ENCODE peak calls at places on chromosomes 4 and X, in nine cellular contexts. I is nephron progenitor cell; B is NCI-H1105; K is glutamatergic neuron; R is NCI-H2081; A is substantia nigra; W is heart right ventricle; N is NCI-H748 treated with DMSO at 0.1 percent for 48 hours; U is activated T-cell treated with anti-CD3 and anti-CD28 coated beads, Interleukin-2, amount 50 U/mL, for 48 hours. F is an unnamed sample.

GRCh38 chrX:136168929-136169735 is 21.8 kb downstream of the FHL1 start:
- DNase-seq in R (peak; percentile 49), I (peak; percentile 41), W (peak; percentile 28), N (peak; percentile 69), A (no peak), K (peak; percentile 34), B (peak; percentile 44), U (no peak), F (peak; percentile 51)

GRCh38 chr4:101753702-101754101 is 36.8 kb upstream of the BANK1 start:
- DNase-seq in I (no peak), U (no peak), A (no peak), R (no peak), B (no peak), W (no peak), N (no peak), K (no peak), F (no peak)

GRCh38 chrX:134761788-134762187 is 103.5 kb upstream of the PLAC1 start:
- DNase-seq in K (no peak), R (no peak), U (no peak), N (no peak), I (no peak), W (no peak), A (no peak), B (no peak), F (no peak)

GRCh38 chr4:113509851-113510250 is 251.7 kb downstream of the CAMK2D start:
- DNase-seq in B (no peak), I (no peak), K (no peak), N (no peak), W (no peak), R (no peak), A (no peak), U (no peak), F (no peak)

GRCh38 chr4:103478729-103479128 is 241.1 kb downstream of the TACR3 start:
- DNase-seq in N (no peak), U (no peak), K (no peak), A (no peak), I (no peak), B (no peak), R (no peak), W (no peak), F (no peak)

GRCh38 chr4:42350611-42351182 is 46.6 kb upstream of the SHISA3 start:
- DNase-seq in N (no peak), U (no peak), B (no peak), I (no peak), A (no peak), W (no peak), R (no peak), K (no peak), F (no peak)

GRCh38 chr4:109412805-109413204 is 20.8 kb upstream of the SEC24B start:
- DNase-seq in R (no peak), A (no peak), N (no peak), I (no peak), W (no peak), U (no peak), B (no peak), K (no peak), F (no peak)

GRCh38 chrX:30489323-30489722 is 88.2 kb downstream of the TASL start:
- DNase-seq in W (no peak), R (no peak), N (no peak), U (no peak), K (no peak), A (no peak), I (no peak), B (no peak), F (no peak)

GRCh38 chr4:186755550-186756519 is 32.2 kb upstream of the FAT1 start:
- DNase-seq in I (no peak), B (no peak), A (no peak), R (no peak), K (no peak), W (no peak), N (no peak), U (no peak), F (no peak)

GRCh38 chr4:145298885-145299284 is 118.5 kb upstream of the OTUD4 start:
- DNase-seq in R (no peak), U (no peak), W (no peak), I (no peak), N (no peak), A (no peak), B (no peak), K (no peak), F (no peak)

GRCh38 chrX:69396916-69397315 is 107.2 kb upstream of the NALF2 start:
- DNase-seq in W (no peak), I (no peak), U (no peak), B (no peak), N (no peak), K (no peak), A (no peak), R (no peak), F (no peak)

GRCh38 chr4:86596802-86597201 is 2.7 kb downstream of the PTPN13 start:
- DNase-seq in W (no peak), A (no peak), U (no peak), I (no peak), R (no peak), K (no peak), N (no peak), B (no peak), F (no peak)

GRCh38 chr4:159735281-159736207 is 632.7 kb downstream of the RAPGEF2 start:
- DNase-seq in K (no peak), I (no peak), R (no peak), U (no peak), B (no peak), A (no peak), N (no peak), W (no peak), F (no peak)

GRCh38 chr4:100286601-100287000 is 96.3 kb upstream of the DDIT4L start:
- DNase-seq in R (no peak), N (peak; percentile 45), A (no peak), W (no peak), U (no peak), I (peak; percentile 35), B (no peak), K (peak; percentile 37), F (no peak)

GRCh38 chrX:1388651-1389050 is 3.3 kb downstream of the SLC25A6 start:
- DNase-seq in A (no peak), B (no peak), U (peak; percentile 20), K (no peak), W (no peak), R (no peak), N (no peak), I (no peak), F (peak; percentile 27)

GRCh38 chrX:107894038-107894437 is 68.4 kb downstream of the MID2 start:
- DNase-seq in I (peak; percentile 16), N (peak; percentile 51), A (no peak), B (peak; percentile 45), U (peak; percentile 19), K (no peak), W (no peak), R (peak; percentile 61), F (no peak)

GRCh38 chrX:136130931-136131843 is 16.1 kb upstream of the FHL1 start:
- DNase-seq in R (no peak), K (no peak), B (no peak), W (no peak), U (peak; percentile 22), N (no peak), A (no peak), I (no peak), F (no peak)

GRCh38 chr4:68283095-68283494 is 37.6 kb upstream of the TMPRSS11B start:
- DNase-seq in B (no peak), K (no peak), W (no peak), N (no peak), R (no peak), A (no peak), I (no peak), U (no peak), F (no peak)

GRCh38 chrX:103063191-103063845 is 653 bp downstream of the BEX1 start:
- DNase-seq in N (peak; percentile 35), W (no peak), B (peak; percentile 59), U (no peak), A (peak; percentile 15), R (peak; percentile 68), I (peak; percentile 71), K (peak; percentile 68), F (no peak)

GRCh38 chrX:44459501-44459900 is 83.2 kb downstream of the FUNDC1 start:
- DNase-seq in I (no peak), R (no peak), W (no peak), N (no peak), U (no peak), B (no peak), K (no peak), A (no peak), F (no peak)

GRCh38 chrX:116289592-116289991 is 119.0 kb downstream of the AGTR2 start:
- DNase-seq in W (no peak), U (no peak), I (no peak), R (no peak), N (no peak), B (no peak), A (no peak), K (no peak), F (no peak)

GRCh38 chr4:16779028-16779675 is 119.3 kb downstream of the LDB2 start:
- DNase-seq in R (no peak), A (no peak), N (no peak), K (no peak), I (no peak), U (no peak), B (no peak), W (no peak), F (no peak)

GRCh38 chr4:7030856-7031255 is 12.3 kb upstream of the TADA2B start:
- DNase-seq in N (no peak), W (no peak), I (no peak), R (no peak), A (no peak), K (no peak), B (no peak), U (no peak), F (peak; percentile 8)

GRCh38 chrX:36909584-36909983 is 98.6 kb upstream of the FAM47C start:
- DNase-seq in B (no peak), U (no peak), K (no peak), A (no peak), N (no peak), I (no peak), W (no peak), R (no peak), F (no peak)

GRCh38 chr4:127965803-127966175 is 583 bp downstream of the ABHD18 start:
- DNase-seq in W (peak; percentile 19), U (peak; percentile 76), A (no peak), R (peak; percentile 63), I (no peak), K (peak; percentile 68), N (peak; percentile 43), B (peak; percentile 54), F (peak; percentile 57)

GRCh38 chr4:140130677-140131076 is 23.3 kb downstream of the MAML3 start:
- DNase-seq in R (no peak), B (no peak), N (no peak), I (no peak), A (no peak), W (no peak), K (no peak), U (no peak), F (no peak)

GRCh38 chr4:35151816-35152572 is 1092.3 kb downstream of the ARAP2 start:
- DNase-seq in A (no peak), K (peak; percentile 57), N (peak; percentile 35), R (peak; percentile 30), I (peak; percentile 50), B (no peak), U (no peak), W (no peak), F (no peak)

GRCh38 chr4:99863804-99864203 is 30.4 kb downstream of the LAMTOR3 start:
- DNase-seq in I (no peak), U (no peak), N (no peak), W (no peak), R (no peak), K (no peak), A (no peak), B (no peak), F (no peak)

GRCh38 chrX:43728966-43729365 is 72.9 kb downstream of the MAOA start:
- DNase-seq in K (no peak), B (no peak), A (no peak), U (no peak), W (no peak), N (no peak), I (no peak), R (no peak), F (no peak)

GRCh38 chrX:23332888-23333821 is 1.5 kb upstream of the PTCHD1 start:
- DNase-seq in B (no peak), I (peak; percentile 44), N (peak; percentile 34), K (peak; percentile 19), A (no peak), U (no peak), R (no peak), W (no peak), F (no peak)

GRCh38 chr4:28926156-28926555 is 1794.0 kb upstream of the PCDH7 start:
- DNase-seq in N (no peak), I (no peak), B (no peak), W (no peak), K (no peak), A (no peak), U (no peak), R (no peak), F (no peak)